ENCODE peak calls at places on chromosomes 7 and 10, in four cellular contexts. O, M, U and T are unnamed samples.

GRCh38 chr7:2709553-2710165 is 21.7 kb downstream of the AMZ1 start:
- DNase-seq in O (peak; percentile 40), M (peak; percentile 95), U (peak; percentile 62), T (peak; percentile 42)

GRCh38 chr10:94747838-94748237 is 14.6 kb upstream of the CYP2C19 start:
- DNase-seq in O (no peak), M (no peak), U (no peak), T (no peak)

GRCh38 chr7:23594879-23595604 is 2.1 kb upstream of the CCDC126 start:
- DNase-seq in O (no peak), M (no peak), U (no peak), T (no peak)

GRCh38 chr10:97726636-97727178 is 10.2 kb upstream of the ZFYVE27 start:
- DNase-seq in O (peak; percentile 86), M (peak; percentile 88), U (no peak), T (no peak)

GRCh38 chr10:29595636-29596225 is 39.0 kb downstream of the SVIL start:
- DNase-seq in O (no peak), M (no peak), U (no peak), T (no peak)

GRCh38 chr10:126160971-126161630 is 227.2 kb downstream of the ADAM12 start:
- DNase-seq in O (peak; percentile 58), M (peak; percentile 53), U (no peak), T (no peak)

GRCh38 chr7:54546081-54546985 is 4.2 kb downstream of the VSTM2A start:
- DNase-seq in O (no peak), M (peak; percentile 85), U (peak; percentile 90), T (no peak)

GRCh38 chr10:52864459-52865106 is 92.0 kb upstream of the MBL2 start:
- DNase-seq in O (peak; percentile 100), M (peak; percentile 60), U (no peak), T (peak; percentile 81)

GRCh38 chr10:114550756-114551290 is 107.3 kb downstream of the ABLIM1 start:
- DNase-seq in O (peak; percentile 66), M (no peak), U (no peak), T (no peak)

GRCh38 chr10:71975087-71975890 is 11.1 kb downstream of the CHST3 start:
- DNase-seq in O (no peak), M (no peak), U (no peak), T (no peak)

GRCh38 chr10:27100800-27101347 is 580 bp upstream of the ANKRD26 start:
- DNase-seq in O (no peak), M (no peak), U (no peak), T (no peak)

GRCh38 chr10:96642973-96643372 is 56.2 kb upstream of the TM9SF3 start:
- DNase-seq in O (no peak), M (peak; percentile 67), U (peak; percentile 31), T (no peak)

GRCh38 chr7:66557214-66558200 is 71.2 kb upstream of the KCTD7 start:
- DNase-seq in O (peak; percentile 34), M (peak; percentile 89), U (peak; percentile 96), T (no peak)
- H3K4me2 ChIP-seq in O (no peak overlapping the region), M (no peak overlapping the region), U (no peak overlapping the region), T (no peak overlapping the region)

GRCh38 chr10:110613341-110613995 is 30.7 kb upstream of the RBM20 start:
- DNase-seq in O (no peak), M (no peak), U (no peak), T (no peak)

GRCh38 chr10:110610308-110610774 is 33.8 kb upstream of the RBM20 start:
- DNase-seq in O (peak; percentile 56), M (peak; percentile 81), U (peak; percentile 69), T (peak; percentile 26)

GRCh38 chr10:110612073-110612472 is 32.1 kb upstream of the RBM20 start:
- DNase-seq in O (no peak), M (no peak), U (no peak), T (no peak)

GRCh38 chr10:110613996-110614495 is 30.1 kb upstream of the RBM20 start:
- DNase-seq in O (no peak), M (no peak), U (no peak), T (no peak)

DNA sequence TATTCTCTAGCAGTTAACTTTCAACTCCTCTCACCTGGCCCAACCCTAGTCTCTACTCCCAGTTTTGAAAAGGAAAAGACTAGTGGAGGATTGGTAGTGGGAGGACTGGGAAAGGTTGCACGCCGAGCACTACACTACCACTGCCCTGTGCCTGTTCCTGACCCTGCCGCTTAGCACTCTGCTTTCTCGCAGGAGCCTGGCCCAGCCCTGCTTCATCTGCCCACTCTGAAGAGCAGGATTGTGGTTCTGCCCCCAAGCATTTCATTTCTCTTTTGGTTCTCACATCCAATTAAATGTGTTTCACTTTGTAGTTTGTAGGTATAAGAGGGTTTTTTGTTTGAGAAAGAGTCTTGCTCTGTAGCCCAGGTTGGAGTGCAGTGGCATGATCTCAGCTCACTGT is 31.5 kb upstream of the RBM20 start:
- DNase-seq in O (no peak), M (no peak), U (no peak), T (no peak)
- H3K4me2 ChIP-seq in O (no peak overlapping the region), M (no peak overlapping the region), U (no peak overlapping the region), T (no peak overlapping the region)

DNA sequence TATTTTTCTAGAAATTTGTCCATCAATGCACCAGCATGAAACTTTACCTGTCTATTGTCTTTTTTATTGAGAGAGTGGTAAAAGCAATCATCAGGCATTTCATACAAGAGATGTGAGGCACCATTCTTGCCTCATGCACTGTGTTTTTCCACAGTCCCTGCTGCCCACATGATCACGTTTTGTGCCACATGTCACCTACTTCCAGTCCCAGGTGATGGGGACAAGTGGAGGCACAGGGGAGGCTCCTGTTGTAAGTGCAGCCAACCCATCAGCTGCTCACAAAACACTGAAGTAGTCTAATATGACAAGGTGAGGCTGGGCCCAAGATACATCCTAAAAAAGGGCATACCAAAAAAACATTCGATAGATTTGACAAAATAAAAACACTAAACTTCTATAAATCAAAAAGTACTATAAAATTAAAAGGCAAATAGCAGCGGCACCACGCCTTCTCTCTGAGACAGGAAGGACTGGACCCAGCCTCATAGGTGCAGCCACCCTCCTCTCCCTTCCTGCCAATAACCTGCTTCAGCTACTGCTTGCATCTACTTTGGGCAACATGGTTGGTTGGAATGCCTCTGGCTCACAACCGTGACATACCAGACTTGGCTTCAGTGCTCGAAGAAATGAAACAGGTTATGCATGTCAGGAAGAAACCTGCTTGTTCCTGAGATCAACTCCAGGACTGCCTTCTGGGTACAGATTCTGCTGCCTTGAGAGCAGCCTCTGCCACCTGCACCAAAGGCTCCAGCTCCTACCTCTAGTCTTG is 2.3 kb downstream of the ZC3HAV1L start:
- DNase-seq in O (no peak), M (no peak), U (no peak), T (no peak)
- H3K4me2 ChIP-seq in O (no peak overlapping the region), M (no peak overlapping the region), U (peak overlapping the region; percentile 87), T (peak overlapping the region; percentile 91)

GRCh38 chr7:141354251-141354650 is 197.0 kb upstream of the AGK start:
- DNase-seq in O (peak; percentile 76), M (no peak), U (no peak), T (no peak)

GRCh38 chr7:141356096-141356495 is 195.1 kb upstream of the AGK start:
- DNase-seq in O (peak; percentile 69), M (no peak), U (no peak), T (no peak)

GRCh38 chr7:141351175-141351574 is 200.0 kb upstream of the AGK start:
- DNase-seq in O (no peak), M (no peak), U (no peak), T (no peak)

GRCh38 chr7:141358376-141358775 is 192.8 kb upstream of the AGK start:
- DNase-seq in O (no peak), M (no peak), U (no peak), T (no peak)

DNA sequence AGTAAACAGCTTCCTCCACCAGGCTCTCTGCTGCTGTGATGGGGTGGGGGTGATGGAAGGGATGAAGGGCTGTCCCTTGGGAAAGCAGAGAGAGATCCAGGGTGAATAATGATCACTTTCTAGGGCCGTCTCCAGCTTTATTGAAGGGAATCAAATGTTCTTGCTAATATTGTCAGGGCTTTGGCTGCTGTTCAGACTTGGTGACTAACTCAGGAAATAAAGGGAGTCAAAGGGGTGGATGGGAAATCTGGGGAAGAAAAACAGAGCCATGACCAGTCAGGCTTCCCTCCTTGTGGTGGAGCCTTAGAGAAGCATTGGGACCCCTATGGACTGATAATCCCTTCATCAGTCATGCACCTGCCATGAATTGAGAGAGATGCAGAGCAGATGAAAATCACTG is 196.2 kb upstream of the AGK start:
- DNase-seq in O (peak; percentile 51), M (no peak), U (no peak), T (no peak)
- H3K4me2 ChIP-seq in O (no peak overlapping the region), M (no peak overlapping the region), U (no peak overlapping the region), T (no peak overlapping the region)

GRCh38 chr7:37118029-37118428 is 330.6 kb downstream of the ELMO1 start:
- DNase-seq in O (no peak), M (no peak), U (no peak), T (no peak)
- H3K4me2 ChIP-seq in O (no peak overlapping the region), M (no peak overlapping the region), U (no peak overlapping the region), T (no peak overlapping the region)

GRCh38 chr7:77931841-77932240 is 133.3 kb downstream of the PHTF2 start:
- DNase-seq in O (no peak), M (no peak), U (no peak), T (no peak)
- H3K4me2 ChIP-seq in O (no peak overlapping the region), M (no peak overlapping the region), U (no peak overlapping the region), T (no peak overlapping the region)

DNA sequence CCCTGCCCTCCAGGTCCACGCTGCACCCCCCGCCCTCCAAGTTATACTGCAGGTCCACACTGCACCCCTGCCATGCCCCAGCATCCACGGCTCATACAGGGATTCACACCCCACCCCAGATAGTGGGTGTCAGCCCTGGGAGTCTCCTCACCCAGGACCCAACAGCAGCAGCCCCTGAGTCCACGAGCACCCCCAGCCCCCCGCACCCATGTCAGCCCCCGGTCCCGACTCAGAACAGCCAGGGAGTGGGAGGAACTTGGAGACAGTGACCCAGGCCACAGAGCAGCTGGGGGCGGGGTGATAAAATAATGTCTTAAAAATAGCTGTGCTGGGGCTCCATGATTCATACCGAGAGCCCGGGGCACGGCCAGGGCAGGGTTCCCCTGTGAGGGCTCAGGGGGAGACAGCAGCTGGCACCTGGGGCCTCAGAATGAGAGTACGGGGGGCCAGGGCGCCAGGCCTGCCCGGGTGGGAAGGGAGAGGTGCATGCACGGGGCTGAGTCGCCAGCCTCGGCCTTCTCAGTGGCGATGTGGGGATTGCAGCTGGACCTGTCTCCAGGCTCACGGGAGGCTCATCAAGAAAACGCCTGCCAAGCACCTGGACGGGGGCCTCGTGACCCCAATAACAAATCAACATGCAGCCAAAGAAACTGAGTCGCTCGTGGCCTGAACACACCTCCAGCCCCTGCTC is 29.8 kb downstream of the ADAP1 start:
- DNase-seq in O (no peak), M (no peak), U (no peak), T (no peak)
- H3K4me2 ChIP-seq in O (no peak overlapping the region), M (no peak overlapping the region), U (peak overlapping the region; percentile 30), T (no peak overlapping the region)

DNA sequence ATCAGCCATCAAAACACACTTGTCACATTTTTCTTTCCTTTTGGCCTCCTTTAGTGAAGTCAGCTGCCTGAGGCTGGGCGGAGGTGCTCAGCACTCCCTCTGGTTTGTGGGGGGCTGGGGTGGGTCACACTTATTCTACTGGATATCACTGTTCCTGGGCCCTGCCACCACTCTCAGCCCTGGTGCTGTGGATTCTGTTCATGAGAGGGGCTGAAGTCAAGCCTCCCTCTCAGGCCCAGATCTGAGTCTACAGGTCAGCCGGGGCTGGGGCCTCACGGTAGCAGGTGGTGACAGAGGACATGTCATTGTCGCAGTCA is 180.8 kb upstream of the TNS3 start:
- DNase-seq in O (no peak), M (no peak), U (no peak), T (no peak)
- H3K4me2 ChIP-seq in O (peak overlapping the region; percentile 15), M (no peak overlapping the region), U (peak overlapping the region; percentile 71), T (no peak overlapping the region)

DNA sequence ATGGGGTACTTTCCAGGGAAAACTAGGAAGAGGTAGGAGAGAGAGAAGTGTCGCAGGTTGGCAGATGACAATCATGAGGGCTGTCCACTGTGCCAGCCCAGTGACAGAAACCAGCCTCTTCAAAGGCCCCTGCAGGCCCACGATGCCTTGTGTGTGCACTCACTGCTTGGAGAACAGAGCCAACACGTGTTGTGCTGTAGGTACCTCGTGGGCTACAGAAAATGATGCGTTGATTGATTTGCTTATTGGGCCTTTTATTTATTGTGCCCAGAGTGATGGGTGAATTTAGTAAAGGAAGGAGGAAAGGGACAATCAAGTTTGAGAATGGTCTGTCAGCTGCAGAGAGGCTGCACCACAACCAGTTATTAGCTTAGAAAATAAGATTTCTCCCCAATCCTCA is 215.1 kb downstream of the PLXNA4 start:
- DNase-seq in O (no peak), M (no peak), U (peak; percentile 33), T (no peak)
- H3K4me2 ChIP-seq in O (no peak overlapping the region), M (no peak overlapping the region), U (no peak overlapping the region), T (no peak overlapping the region)